ENCODE peak calls at places on chromosomes 12 and 14, in nine cellular contexts. U is PC-9, X is HEK293T, L is anterior cingulate cortex, Z is K562, K is HL-60, H is stromal cell of bone marrow, V is BJ, D is osteocyte. A is an unnamed sample.

GRCh38 chr14:42921876-42922275 is 1315.2 kb downstream of the LRFN5 start:
- DNase-seq in U (no peak), X (no peak), L (no peak), Z (no peak), K (no peak), H (no peak), V (no peak), D (no peak), A (no peak)

GRCh38 chr14:63287661-63288483 is 30.9 kb downstream of the GPHB5 start:
- DNase-seq in U (no peak), X (no peak), L (no peak), Z (no peak), K (no peak), H (no peak), V (peak), D (no peak), A (no peak)

GRCh38 chr12:30345735-30346445 is 349.8 kb downstream of the IPO8 start:
- DNase-seq in U (no peak), X (no peak), L (no peak), Z (no peak), K (no peak), H (no peak), V (no peak), D (no peak), A (no peak)

GRCh38 chr14:49861581-49861922 is 9.0 kb upstream of the NEMF start:
- DNase-seq in U (no peak), X (peak), L (peak), Z (peak), K (peak), H (peak), V (no peak), D (peak), A (peak)

GRCh38 chr14:90607141-90607540 is 209.1 kb downstream of the TTC7B start:
- DNase-seq in U (no peak), X (no peak), L (peak), Z (no peak), K (no peak), H (no peak), V (no peak), D (no peak), A (no peak)

GRCh38 chr14:97703006-97703760 is 906.0 kb downstream of the VRK1 start:
- DNase-seq in U (no peak), X (no peak), L (no peak), Z (no peak), K (no peak), H (no peak), V (no peak), D (no peak), A (no peak)

GRCh38 chr14:105205718-105206208 is 24.7 kb upstream of the NUDT14 start:
- DNase-seq in U (no peak), X (no peak), L (no peak), Z (no peak), K (no peak), H (no peak), V (no peak), D (no peak), A (no peak)

GRCh38 chr12:6083606-6084005 is 40.9 kb downstream of the VWF start:
- DNase-seq in U (no peak), X (no peak), L (no peak), Z (no peak), K (no peak), H (no peak), V (no peak), D (no peak), A (no peak)

GRCh38 chr14:85087201-85087600 is 442.7 kb upstream of the FLRT2 start:
- DNase-seq in U (no peak), X (no peak), L (no peak), Z (no peak), K (no peak), H (peak), V (no peak), D (no peak), A (no peak)

GRCh38 chr14:99605299-99605961 is 1.4 kb upstream of the CCDC85C start:
- DNase-seq in U (no peak), X (peak), L (peak), Z (peak), K (peak), H (no peak), V (no peak), D (no peak), A (peak)

GRCh38 chr14:71119832-71120231 is 212.6 kb downstream of the PCNX1 start:
- DNase-seq in U (no peak), X (no peak), L (no peak), Z (no peak), K (no peak), H (peak), V (no peak), D (no peak), A (no peak)

GRCh38 chr14:21852061-21852664 is 178.5 kb upstream of the OR4E1 start:
- DNase-seq in U (peak), X (peak), L (peak), Z (peak), K (peak), H (no peak), V (no peak), D (no peak), A (peak)

GRCh38 chr14:38389666-38390065 is 133.8 kb upstream of the CLEC14A start:
- DNase-seq in U (no peak), X (no peak), L (no peak), Z (no peak), K (no peak), H (no peak), V (no peak), D (no peak), A (no peak)